ENCODE peak calls at places on chromosomes 11 and 22, in five cellular contexts. I, V, Q, U and O are unnamed samples.

GRCh38 chr11:34653851-34654490 is 33.1 kb downstream of the EHF start:
- DNase-seq in I (peak), Q (no peak), V (no peak), U (no peak), O (peak)

GRCh38 chr11:1196516-1197391 is 26.1 kb upstream of the MUC5B start:
- DNase-seq in Q (no peak), V (no peak), U (no peak), I (no peak), O (no peak)

GRCh38 chr11:125931116-125931515 is 14.7 kb upstream of the VSIG10L2 start:
- DNase-seq in U (no peak), I (no peak), Q (no peak), V (no peak), O (no peak)

GRCh38 chr11:59666969-59667368 is 1.9 kb downstream of the PATL1 start:
- DNase-seq in V (no peak), Q (no peak), I (no peak), U (no peak), O (no peak)

GRCh38 chr11:17734418-17734911 is at the start of gene KCNC1:
- DNase-seq in U (peak), Q (no peak), V (peak), I (peak), O (no peak)

GRCh38 chr11:74725701-74726100 is 5.5 kb downstream of the CHRDL2 start:
- DNase-seq in V (no peak), I (no peak), U (no peak), Q (no peak), O (no peak)

GRCh38 chr22:31212783-31213626 is 907 bp downstream of the LIMK2 start:
- DNase-seq in Q (no peak), U (no peak), I (no peak), V (peak), O (no peak)

GRCh38 chr11:85791326-85791990 is 19.5 kb downstream of the SYTL2 start:
- DNase-seq in U (no peak), V (no peak), Q (no peak), I (no peak), O (no peak)

GRCh38 chr11:95556342-95557151 is 233.0 kb downstream of the FAM76B start:
- DNase-seq in I (no peak), Q (peak), U (no peak), V (peak), O (no peak)

GRCh38 chr11:117573326-117573725 is 223.7 kb downstream of the DSCAML1 start:
- DNase-seq in I (no peak), V (no peak), U (no peak), Q (no peak), O (no peak)

GRCh38 chr11:44992774-44993173 is 42.1 kb upstream of the TP53I11 start:
- DNase-seq in U (no peak), V (no peak), I (no peak), Q (no peak), O (no peak)
- TF ChIP-seq JUNB in U (no peak), V (no peak), I (no peak), Q (no peak), O (no peak)

DNA sequence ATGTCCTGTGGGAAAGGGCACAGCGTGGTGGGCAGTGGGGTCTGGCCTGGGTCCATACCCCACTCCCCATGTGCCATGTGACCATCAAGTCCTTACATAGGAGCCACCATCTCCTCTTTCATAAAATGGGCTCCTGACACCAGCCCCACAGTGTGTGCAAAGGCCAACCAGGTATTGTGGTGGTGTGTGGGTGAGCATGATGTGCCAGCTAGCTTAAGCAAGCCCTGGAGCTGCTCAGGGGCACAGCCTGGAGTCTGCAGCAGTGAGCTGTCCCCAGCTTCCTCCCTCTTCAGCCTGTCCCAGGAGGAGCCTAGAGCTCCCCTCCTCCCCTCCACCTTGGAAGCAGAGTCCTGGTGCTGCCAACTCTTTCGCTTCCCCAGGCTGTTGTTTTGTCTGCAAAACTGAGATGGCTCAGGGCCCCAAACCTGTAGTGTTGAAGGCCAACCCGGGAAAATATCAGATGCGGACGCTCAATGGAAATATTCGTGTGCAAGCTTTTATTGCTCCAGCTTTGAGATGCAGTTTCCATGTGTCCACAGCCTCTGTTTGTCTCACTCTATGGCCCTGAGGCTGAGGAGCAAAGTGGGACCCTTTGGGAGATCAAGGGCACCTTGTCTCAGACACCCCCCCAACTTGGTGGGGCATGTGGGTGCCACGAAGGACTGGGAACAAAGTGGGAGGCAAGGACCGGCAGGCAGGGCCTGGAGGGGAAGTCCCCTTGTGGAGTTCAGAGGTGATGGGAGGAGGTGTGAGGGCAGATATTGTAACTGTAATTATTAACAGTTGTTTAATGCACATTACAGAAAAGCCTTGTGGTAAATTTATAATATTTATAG is 92.6 kb downstream of the CTTN start:
- DNase-seq in V (no peak), Q (no peak), U (no peak), I (no peak), O (no peak)
- TF ChIP-seq JUNB in V (no peak), Q (no peak), U (no peak), I (no peak), O (no peak)

GRCh38 chr22:46661221-46661851 is 41.1 kb downstream of the GRAMD4 start:
- DNase-seq in U (no peak), I (peak), Q (no peak), V (no peak), O (no peak)
- TF ChIP-seq JUNB in U (peak), I (no peak), Q (no peak), V (no peak), O (no peak)

GRCh38 chr11:36211735-36212430 is 77.3 kb downstream of the COMMD9 start:
- DNase-seq in I (no peak), Q (no peak), V (peak), U (no peak), O (no peak)
- TF ChIP-seq JUNB in I (no peak), Q (no peak), V (no peak), U (no peak), O (no peak)

GRCh38 chr11:111911563-111912401 is at the start of gene CRYAB:
- DNase-seq in I (no peak), U (peak), Q (no peak), V (peak), O (peak)
- TF ChIP-seq JUNB in I (no peak), U (no peak), Q (no peak), V (no peak), O (no peak)

DNA sequence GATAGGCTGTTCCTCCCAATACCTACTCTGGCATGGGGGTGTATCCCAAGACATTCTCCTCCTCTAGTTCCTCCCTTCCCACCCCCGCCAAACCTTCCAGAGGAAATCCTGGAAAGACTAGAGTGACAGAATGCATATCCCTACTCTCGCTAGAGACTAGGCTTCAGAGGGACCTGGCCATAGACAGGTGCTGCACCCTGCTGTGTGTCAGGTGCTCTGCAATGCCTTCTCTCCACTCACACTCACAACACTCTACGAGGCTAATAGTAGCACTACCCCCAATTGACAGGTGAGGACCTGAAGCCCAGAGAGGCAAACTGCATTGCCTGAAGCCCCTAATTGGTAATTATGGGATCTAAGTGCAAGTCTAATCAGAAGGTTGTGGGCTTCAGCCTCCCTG is 46.2 kb upstream of the LMO1 start:
- DNase-seq in U (no peak), I (no peak), V (peak), Q (no peak), O (no peak)
- TF ChIP-seq JUNB in U (no peak), I (no peak), V (no peak), Q (no peak), O (no peak)

DNA sequence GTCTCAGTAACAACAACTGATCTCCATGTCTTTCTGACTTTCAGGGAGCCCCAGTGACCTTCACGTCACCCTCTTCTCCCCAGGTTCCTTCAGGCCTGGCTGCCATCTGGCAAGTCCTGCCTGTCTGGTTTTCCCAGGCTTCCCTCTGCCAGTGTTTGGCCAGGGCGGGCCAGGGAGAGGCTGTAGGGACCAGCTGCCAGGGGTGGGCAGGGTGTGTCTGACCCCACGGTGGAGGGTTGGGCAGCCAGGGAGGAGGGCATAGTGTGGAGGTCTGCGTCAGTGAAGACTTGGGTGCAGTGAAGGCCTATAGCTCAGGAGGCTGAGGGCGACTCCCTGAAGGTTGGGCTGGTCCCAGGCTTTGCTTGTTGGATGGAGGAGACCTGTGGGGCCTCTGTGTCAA is 11.9 kb upstream of the MRGPRX2 start:
- DNase-seq in I (no peak), Q (no peak), V (no peak), U (no peak), O (no peak)
- TF ChIP-seq JUNB in I (no peak), Q (no peak), V (no peak), U (no peak), O (no peak)

GRCh38 chr22:38034278-38034882 is 22.8 kb upstream of the PICK1 start:
- DNase-seq in I (peak), V (peak), Q (peak), U (peak), O (peak)
- TF ChIP-seq JUNB in I (no peak), V (no peak), Q (no peak), U (no peak), O (no peak)